ENCODE peak calls at places on chromosomes 3 and 15, in eight cellular contexts. K is cardiac fibroblast, X is lower leg skin, Y is neural progenitor cell, V is hepatocyte, R is fibroblast of pulmonary artery, L is heart left ventricle, W is progenitor cell of endocrine pancreas. T is an unnamed sample.

GRCh38 chr3:71903141-71903540 is 118.2 kb upstream of the PROK2 start:
- DNase-seq in K (peak), X (no peak), Y (no peak), V (no peak), R (no peak), L (no peak), W (no peak), T (no peak)

GRCh38 chr15:66948294-66948693 is 117.1 kb upstream of the SMAD3 start:
- DNase-seq in K (no peak), X (no peak), Y (no peak), V (peak), R (no peak), L (no peak), W (no peak), T (no peak)

GRCh38 chr15:74300057-74300620 is 64.0 kb downstream of the CCDC33 start:
- DNase-seq in K (no peak), X (no peak), Y (peak), V (no peak), R (no peak), L (no peak), W (no peak), T (no peak)

GRCh38 chr3:141152130-141152529 is 79.5 kb upstream of the PXYLP1 start:
- DNase-seq in K (no peak), X (no peak), Y (no peak), V (no peak), R (no peak), L (no peak), W (no peak), T (no peak)

GRCh38 chr3:42173307-42173706 is 82.2 kb downstream of the TRAK1 start:
- DNase-seq in K (no peak), X (no peak), Y (no peak), V (no peak), R (no peak), L (no peak), W (no peak), T (no peak)

GRCh38 chr3:163951397-163951987 is 1126.8 kb downstream of the SI start:
- DNase-seq in K (no peak), X (no peak), Y (no peak), V (peak), R (no peak), L (no peak), W (no peak), T (no peak)

GRCh38 chr3:98735761-98736269 is 27.3 kb upstream of the ST3GAL6 start:
- DNase-seq in K (no peak), X (no peak), Y (no peak), V (no peak), R (peak), L (no peak), W (no peak), T (no peak)

GRCh38 chr15:93048759-93049161 is 40.3 kb downstream of the RGMA start:
- DNase-seq in K (peak), X (peak), Y (no peak), V (no peak), R (no peak), L (no peak), W (no peak), T (no peak)

GRCh38 chr3:58464875-58465274 is 27.0 kb upstream of the KCTD6 start:
- DNase-seq in K (no peak), X (no peak), Y (no peak), V (no peak), R (no peak), L (no peak), W (no peak), T (no peak)

GRCh38 chr3:122414391-122414790 is 1.5 kb downstream of the WDR5B start:
- DNase-seq in K (no peak), X (no peak), Y (no peak), V (no peak), R (no peak), L (no peak), W (no peak), T (no peak)

GRCh38 chr15:23567921-23568320 is 2.4 kb downstream of the MKRN3 start:
- DNase-seq in K (no peak), X (no peak), Y (no peak), V (no peak), R (no peak), L (no peak), W (no peak), T (no peak)

GRCh38 chr3:10356461-10356897 is 35.6 kb upstream of the SEC13 start:
- DNase-seq in K (no peak), X (no peak), Y (no peak), V (no peak), R (no peak), L (peak), W (no peak), T (no peak)

GRCh38 chr15:66898656-66899402 is 166.6 kb upstream of the SMAD3 start:
- DNase-seq in K (no peak), X (no peak), Y (no peak), V (no peak), R (no peak), L (no peak), W (no peak), T (no peak)

GRCh38 chr3:40524571-40525285 is at the start of gene ZNF621:
- DNase-seq in K (peak), X (peak), Y (peak), V (peak), R (peak), L (peak), W (peak), T (peak)

DNA sequence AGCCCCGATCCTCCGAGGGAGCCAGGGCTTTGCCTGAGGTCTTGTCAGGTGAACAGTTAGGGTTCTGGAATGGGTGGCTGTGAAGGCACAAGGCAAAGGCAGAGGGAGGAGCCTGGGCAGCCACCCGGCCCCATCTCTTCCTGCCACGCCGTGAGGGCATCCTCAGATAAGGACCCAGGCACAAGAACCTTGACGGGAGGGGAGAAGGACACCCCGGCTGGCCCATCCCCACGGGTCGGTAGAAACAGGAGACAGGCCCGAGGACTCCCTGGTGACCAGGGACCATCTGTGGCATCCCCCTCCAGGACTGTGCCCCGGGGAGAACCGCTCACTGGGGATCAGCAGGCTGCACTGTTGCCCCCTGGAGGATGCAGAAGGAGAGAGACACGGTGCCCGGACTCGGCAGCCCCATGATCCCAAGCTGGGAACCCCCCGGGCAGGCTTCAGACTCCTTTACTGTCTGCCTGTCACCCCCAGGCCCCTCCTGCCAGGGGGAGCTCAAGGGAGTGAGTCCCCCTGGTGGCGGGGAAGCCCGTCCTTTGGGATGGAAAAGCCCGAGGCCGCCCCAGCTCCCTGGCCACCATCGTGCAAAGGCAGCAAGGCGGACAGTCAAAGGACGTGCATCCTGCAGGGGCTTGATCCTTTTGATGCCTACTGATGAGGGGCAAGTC is 12.3 kb upstream of the PCSK6 start:
- DNase-seq in K (peak), X (no peak), Y (peak), V (peak), R (peak), L (no peak), W (peak), T (no peak)
- TF ChIP-seq CTCF in K (peak), X (no peak), Y (peak), V (peak), R (peak), L (peak), W (peak), T (peak)

GRCh38 chr3:2156244-2156847 is 57.7 kb downstream of the CNTN4 start:
- DNase-seq in K (no peak), X (no peak), Y (peak), V (peak), R (no peak), L (no peak), W (peak), T (no peak)
- TF ChIP-seq CTCF in K (peak), X (no peak), Y (peak), V (peak), R (peak), L (no peak), W (peak), T (peak)

DNA sequence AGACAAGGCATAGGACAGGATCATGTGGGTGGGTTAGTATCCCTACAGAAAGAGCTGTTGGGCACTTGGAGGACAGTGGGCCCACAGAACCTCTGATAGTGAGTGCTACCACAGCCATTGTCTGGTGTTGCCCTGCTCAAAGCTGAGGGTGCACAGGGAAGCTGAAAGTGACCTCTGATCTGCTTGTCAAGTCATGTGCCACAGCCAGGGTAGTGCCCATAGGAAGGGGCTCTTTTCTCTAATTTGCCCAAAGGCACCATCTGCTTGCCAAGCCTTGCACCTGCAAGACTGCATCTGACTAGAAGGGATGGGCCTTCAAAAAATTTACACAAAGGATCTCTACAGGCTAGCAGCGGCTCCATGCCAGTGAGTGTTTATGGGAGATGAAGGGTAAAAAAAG is 87.4 kb upstream of the GSK3B start:
- DNase-seq in K (no peak), X (no peak), Y (no peak), V (no peak), R (no peak), L (no peak), W (no peak), T (no peak)
- TF ChIP-seq CTCF in K (no peak), X (no peak), Y (no peak), V (no peak), R (no peak), L (no peak), W (no peak), T (no peak)

GRCh38 chr3:126927405-126927750 is 55.5 kb upstream of the PLXNA1 start:
- DNase-seq in K (no peak), X (no peak), Y (no peak), V (no peak), R (no peak), L (no peak), W (no peak), T (no peak)
- TF ChIP-seq CTCF in K (no peak), X (no peak), Y (no peak), V (no peak), R (no peak), L (no peak), W (no peak), T (no peak)

DNA sequence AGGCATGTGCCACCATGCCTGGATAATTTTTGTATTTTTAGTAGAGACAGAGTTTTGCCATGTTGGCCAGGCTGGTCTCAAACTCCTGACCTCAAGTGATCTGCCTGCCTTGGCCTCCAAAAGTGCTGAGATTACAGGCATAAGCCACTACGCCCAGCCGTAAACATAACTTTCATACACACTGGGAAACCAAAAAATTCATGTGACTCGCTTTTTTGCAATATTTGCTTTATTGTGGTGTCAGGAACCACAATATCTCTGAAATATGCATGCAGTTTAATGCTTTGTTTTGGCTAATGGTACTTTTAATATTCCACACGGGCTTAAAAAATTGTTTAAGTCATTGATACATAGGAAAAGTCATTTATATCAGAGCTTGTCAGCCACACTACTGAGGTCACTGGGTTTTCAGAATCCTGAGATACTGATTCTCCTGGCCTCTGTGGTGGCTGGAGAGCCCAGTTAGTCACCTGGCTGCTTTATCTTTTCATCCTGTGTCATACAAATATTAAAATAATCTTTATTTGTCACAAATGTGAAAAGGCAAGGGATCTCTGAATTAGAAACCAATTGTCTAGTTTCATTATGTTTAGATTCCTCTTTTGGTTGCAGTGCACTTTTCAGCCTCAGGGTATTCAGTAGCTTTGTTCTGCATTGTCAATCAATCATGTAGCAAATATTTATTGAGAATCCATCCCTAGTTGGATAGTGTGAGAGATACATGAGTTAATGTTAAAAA is 10.0 kb downstream of the TMEM62 start:
- DNase-seq in K (no peak), X (no peak), Y (no peak), V (no peak), R (no peak), L (no peak), W (no peak), T (no peak)
- TF ChIP-seq CTCF in K (no peak), X (no peak), Y (no peak), V (no peak), R (no peak), L (no peak), W (no peak), T (no peak)

GRCh38 chr3:31462050-31462569 is 70.6 kb upstream of the STT3B start:
- DNase-seq in K (no peak), X (no peak), Y (no peak), V (peak), R (peak), L (no peak), W (no peak), T (no peak)
- TF ChIP-seq CTCF in K (no peak), X (no peak), Y (no peak), V (no peak), R (no peak), L (no peak), W (no peak), T (no peak)

GRCh38 chr3:33318709-33319380 is 41.6 kb downstream of the FBXL2 start:
- DNase-seq in K (peak), X (no peak), Y (no peak), V (no peak), R (peak), L (no peak), W (no peak), T (no peak)
- TF ChIP-seq CTCF in K (peak), X (no peak), Y (peak), V (peak), R (peak), L (no peak), W (no peak), T (peak)